ENCODE peak calls at places on chromosomes 13 and 19, in six cellular contexts. One of them, this sample, is unnamed.

GRCh38 chr19:17794731-17795494 is at the start of gene B3GNT3:
- DNase-seq in NB4: no peak
- DNase-seq in breast epithelium: no peak
- DNase-seq in heart left ventricle: no peak
- DNase-seq in transverse colon: peak
- DNase-seq in tibial nerve: no peak
- DNase-seq in this sample: no peak

GRCh38 chr13:77112961-77113360 is 86.0 kb upstream of the FBXL3 start:
- DNase-seq in NB4: no peak
- DNase-seq in breast epithelium: no peak
- DNase-seq in heart left ventricle: no peak
- DNase-seq in transverse colon: no peak
- DNase-seq in tibial nerve: no peak
- DNase-seq in this sample: no peak

GRCh38 chr13:29877456-29878096 is 27.2 kb upstream of the UBL3 start:
- DNase-seq in NB4: no peak
- DNase-seq in breast epithelium: no peak
- DNase-seq in heart left ventricle: no peak
- DNase-seq in transverse colon: peak
- DNase-seq in tibial nerve: no peak
- DNase-seq in this sample: no peak

GRCh38 chr13:58985845-58986244 is 1177.9 kb downstream of the DIAPH3 start:
- DNase-seq in NB4: no peak
- DNase-seq in breast epithelium: no peak
- DNase-seq in heart left ventricle: no peak
- DNase-seq in transverse colon: no peak
- DNase-seq in tibial nerve: no peak
- DNase-seq in this sample: no peak

GRCh38 chr19:7848779-7849457 is 18.9 kb downstream of the EVI5L start:
- DNase-seq in NB4: no peak
- DNase-seq in breast epithelium: no peak
- DNase-seq in heart left ventricle: peak
- DNase-seq in transverse colon: peak
- DNase-seq in tibial nerve: no peak
- DNase-seq in this sample: no peak

GRCh38 chr13:107545946-107546502 is 669.3 kb downstream of the LIG4 start:
- DNase-seq in NB4: no peak
- DNase-seq in breast epithelium: no peak
- DNase-seq in heart left ventricle: no peak
- DNase-seq in transverse colon: no peak
- DNase-seq in tibial nerve: no peak
- DNase-seq in this sample: no peak

GRCh38 chr19:52398091-52398461 is 427 bp downstream of the ZNF528 start:
- DNase-seq in NB4: no peak
- DNase-seq in breast epithelium: no peak
- DNase-seq in heart left ventricle: no peak
- DNase-seq in transverse colon: peak
- DNase-seq in tibial nerve: no peak
- DNase-seq in this sample: peak

GRCh38 chr19:10712041-10712440 is 5.8 kb upstream of the DNM2 start:
- DNase-seq in NB4: no peak
- DNase-seq in breast epithelium: no peak
- DNase-seq in heart left ventricle: no peak
- DNase-seq in transverse colon: peak
- DNase-seq in tibial nerve: no peak
- DNase-seq in this sample: no peak

GRCh38 chr19:13888281-13888680 is 11.3 kb downstream of the NANOS3 start:
- DNase-seq in NB4: no peak
- DNase-seq in breast epithelium: no peak
- DNase-seq in heart left ventricle: no peak
- DNase-seq in transverse colon: peak
- DNase-seq in tibial nerve: no peak
- DNase-seq in this sample: no peak

GRCh38 chr19:1295169-1296012 is 9.7 kb downstream of the EFNA2 start:
- DNase-seq in NB4: no peak
- DNase-seq in breast epithelium: no peak
- DNase-seq in heart left ventricle: no peak
- DNase-seq in transverse colon: no peak
- DNase-seq in tibial nerve: no peak
- DNase-seq in this sample: no peak

GRCh38 chr19:1296575-1297271 is 11.1 kb downstream of the EFNA2 start:
- DNase-seq in NB4: no peak
- DNase-seq in breast epithelium: no peak
- DNase-seq in heart left ventricle: no peak
- DNase-seq in transverse colon: no peak
- DNase-seq in tibial nerve: no peak
- DNase-seq in this sample: no peak

GRCh38 chr19:1296078-1296477 is 10.4 kb downstream of the EFNA2 start:
- DNase-seq in NB4: no peak
- DNase-seq in breast epithelium: no peak
- DNase-seq in heart left ventricle: no peak
- DNase-seq in transverse colon: no peak
- DNase-seq in tibial nerve: no peak
- DNase-seq in this sample: no peak

GRCh38 chr19:1293782-1294621 is 8.3 kb downstream of the EFNA2 start:
- DNase-seq in NB4: no peak
- DNase-seq in breast epithelium: no peak
- DNase-seq in heart left ventricle: no peak
- DNase-seq in transverse colon: no peak
- DNase-seq in tibial nerve: no peak
- DNase-seq in this sample: no peak

GRCh38 chr19:1294688-1295087 is 9.0 kb downstream of the EFNA2 start:
- DNase-seq in NB4: no peak
- DNase-seq in breast epithelium: no peak
- DNase-seq in heart left ventricle: no peak
- DNase-seq in transverse colon: no peak
- DNase-seq in tibial nerve: no peak
- DNase-seq in this sample: no peak
- TF ChIP-seq POLR2A in NB4: no peak
- TF ChIP-seq POLR2A in breast epithelium: no peak
- TF ChIP-seq POLR2A in heart left ventricle: no peak
- TF ChIP-seq POLR2A in transverse colon: no peak
- TF ChIP-seq POLR2A in tibial nerve: no peak
- TF ChIP-seq POLR2A in this sample: no peak

GRCh38 chr13:43879323-43880181 is at the start of the genes CCDC122 and LACC1:
- DNase-seq in NB4: peak
- DNase-seq in breast epithelium: peak
- DNase-seq in heart left ventricle: peak
- DNase-seq in transverse colon: peak
- DNase-seq in tibial nerve: peak
- DNase-seq in this sample: peak
- TF ChIP-seq POLR2A in NB4: peak
- TF ChIP-seq POLR2A in breast epithelium: peak
- TF ChIP-seq POLR2A in heart left ventricle: no peak
- TF ChIP-seq POLR2A in transverse colon: peak
- TF ChIP-seq POLR2A in tibial nerve: no peak
- TF ChIP-seq POLR2A in this sample: peak

GRCh38 chr13:34467450-34468083 is 474.5 kb upstream of the NBEA start:
- DNase-seq in NB4: no peak
- DNase-seq in breast epithelium: no peak
- DNase-seq in heart left ventricle: no peak
- DNase-seq in transverse colon: no peak
- DNase-seq in tibial nerve: no peak
- DNase-seq in this sample: no peak
- TF ChIP-seq POLR2A in NB4: no peak
- TF ChIP-seq POLR2A in breast epithelium: no peak
- TF ChIP-seq POLR2A in heart left ventricle: no peak
- TF ChIP-seq POLR2A in transverse colon: no peak
- TF ChIP-seq POLR2A in tibial nerve: no peak
- TF ChIP-seq POLR2A in this sample: no peak

GRCh38 chr19:3950871-3951861 is 18.3 kb downstream of the NMRK2 start:
- DNase-seq in NB4: no peak
- DNase-seq in breast epithelium: no peak
- DNase-seq in heart left ventricle: peak
- DNase-seq in transverse colon: no peak
- DNase-seq in tibial nerve: no peak
- DNase-seq in this sample: no peak
- TF ChIP-seq POLR2A in NB4: no peak
- TF ChIP-seq POLR2A in breast epithelium: no peak
- TF ChIP-seq POLR2A in heart left ventricle: no peak
- TF ChIP-seq POLR2A in transverse colon: no peak
- TF ChIP-seq POLR2A in tibial nerve: no peak
- TF ChIP-seq POLR2A in this sample: no peak

DNA sequence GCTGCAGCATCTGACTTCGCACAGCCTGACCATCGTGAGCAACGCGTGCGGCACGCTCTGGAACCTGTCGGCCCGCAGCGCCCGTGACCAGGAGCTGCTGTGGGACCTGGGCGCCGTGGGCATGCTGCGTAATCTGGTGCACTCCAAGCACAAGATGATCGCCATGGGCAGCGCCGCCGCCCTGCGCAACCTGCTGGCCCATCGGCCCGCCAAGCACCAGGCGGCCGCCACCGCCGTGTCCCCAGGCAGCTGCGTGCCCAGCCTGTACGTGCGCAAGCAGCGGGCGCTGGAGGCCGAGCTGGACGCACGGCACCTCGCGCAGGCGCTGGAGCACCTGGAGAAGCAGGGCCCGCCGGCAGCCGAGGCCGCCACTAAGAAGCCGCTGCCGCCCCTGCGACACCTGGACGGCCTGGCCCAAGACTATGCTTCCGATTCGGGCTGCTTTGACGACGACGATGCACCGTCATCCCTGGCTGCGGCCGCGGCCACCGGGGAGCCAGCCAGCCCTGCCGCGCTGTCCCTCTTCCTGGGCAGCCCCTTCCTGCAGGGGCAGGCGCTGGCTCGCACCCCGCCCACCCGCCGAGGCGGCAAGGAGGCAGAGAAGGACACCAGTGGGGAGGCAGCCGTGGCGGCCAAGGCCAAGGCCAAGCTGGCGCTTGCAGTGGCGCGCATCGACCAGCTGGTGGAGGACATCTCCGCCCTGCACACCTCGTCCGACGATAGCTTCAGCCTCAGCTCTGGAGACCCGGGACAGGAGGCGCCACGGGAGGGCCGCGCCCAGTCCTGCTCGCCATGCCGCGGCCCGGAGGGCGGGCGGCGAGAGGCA is 13.6 kb downstream of the C19orf25 start:
- DNase-seq in NB4: peak
- DNase-seq in breast epithelium: no peak
- DNase-seq in heart left ventricle: peak
- DNase-seq in transverse colon: peak
- DNase-seq in tibial nerve: no peak
- DNase-seq in this sample: no peak
- TF ChIP-seq POLR2A in NB4: no peak
- TF ChIP-seq POLR2A in breast epithelium: no peak
- TF ChIP-seq POLR2A in heart left ventricle: no peak
- TF ChIP-seq POLR2A in transverse colon: no peak
- TF ChIP-seq POLR2A in tibial nerve: no peak
- TF ChIP-seq POLR2A in this sample: no peak

This sample was measured in H54.